ENCODE peak calls at places on chromosomes 4 and X, in seven cellular contexts. One of them, this sample, is unnamed.

GRCh38 chrX:149643496-149643895 is 11.9 kb upstream of the TMEM185A start:
- DNase-seq in AG04449: no peak
- DNase-seq in effector memory CD8-positive, alpha-beta T cell: no peak
- DNase-seq in activated T-cell treated with anti-CD3 and anti-CD28 coated beads, Interleukin-2, amount 50 U/mL, for 72 hours: no peak
- DNase-seq in midbrain: no peak
- DNase-seq in AG08395: no peak
- DNase-seq in SIG-M5: no peak
- DNase-seq in this sample: no peak

GRCh38 chr4:7451800-7452199 is 17.1 kb upstream of the PSAPL1 start:
- DNase-seq in AG04449: no peak
- DNase-seq in effector memory CD8-positive, alpha-beta T cell: no peak
- DNase-seq in activated T-cell treated with anti-CD3 and anti-CD28 coated beads, Interleukin-2, amount 50 U/mL, for 72 hours: no peak
- DNase-seq in midbrain: no peak
- DNase-seq in AG08395: no peak
- DNase-seq in SIG-M5: no peak
- DNase-seq in this sample: no peak

GRCh38 chr4:102862747-102863146 is 6.0 kb upstream of the CISD2 start:
- DNase-seq in AG04449: no peak
- DNase-seq in effector memory CD8-positive, alpha-beta T cell: no peak
- DNase-seq in activated T-cell treated with anti-CD3 and anti-CD28 coated beads, Interleukin-2, amount 50 U/mL, for 72 hours: no peak
- DNase-seq in midbrain: no peak
- DNase-seq in AG08395: no peak
- DNase-seq in SIG-M5: no peak
- DNase-seq in this sample: no peak

GRCh38 chr4:173505924-173506779 is 23.9 kb downstream of the HAND2 start:
- DNase-seq in AG04449: no peak
- DNase-seq in effector memory CD8-positive, alpha-beta T cell: peak; percentile 31
- DNase-seq in activated T-cell treated with anti-CD3 and anti-CD28 coated beads, Interleukin-2, amount 50 U/mL, for 72 hours: peak; percentile 65
- DNase-seq in midbrain: peak; percentile 37
- DNase-seq in AG08395: peak; percentile 82
- DNase-seq in SIG-M5: no peak
- DNase-seq in this sample: no peak

GRCh38 chr4:153332936-153333335 is 11.6 kb upstream of the MND1 start:
- DNase-seq in AG04449: peak; percentile 24
- DNase-seq in effector memory CD8-positive, alpha-beta T cell: no peak
- DNase-seq in activated T-cell treated with anti-CD3 and anti-CD28 coated beads, Interleukin-2, amount 50 U/mL, for 72 hours: no peak
- DNase-seq in midbrain: no peak
- DNase-seq in AG08395: no peak
- DNase-seq in SIG-M5: no peak
- DNase-seq in this sample: no peak

GRCh38 chr4:7676376-7676775 is 241.6 kb upstream of the PSAPL1 start:
- DNase-seq in AG04449: no peak
- DNase-seq in effector memory CD8-positive, alpha-beta T cell: no peak
- DNase-seq in activated T-cell treated with anti-CD3 and anti-CD28 coated beads, Interleukin-2, amount 50 U/mL, for 72 hours: no peak
- DNase-seq in midbrain: no peak
- DNase-seq in AG08395: no peak
- DNase-seq in SIG-M5: no peak
- DNase-seq in this sample: no peak

GRCh38 chrX:39766882-39767281 is 330.9 kb downstream of the BCOR start:
- DNase-seq in AG04449: no peak
- DNase-seq in effector memory CD8-positive, alpha-beta T cell: no peak
- DNase-seq in activated T-cell treated with anti-CD3 and anti-CD28 coated beads, Interleukin-2, amount 50 U/mL, for 72 hours: no peak
- DNase-seq in midbrain: peak; percentile 21
- DNase-seq in AG08395: no peak
- DNase-seq in SIG-M5: no peak
- DNase-seq in this sample: no peak

GRCh38 chr4:26958925-26959653 is 98.4 kb downstream of the STIM2 start:
- DNase-seq in AG04449: no peak
- DNase-seq in effector memory CD8-positive, alpha-beta T cell: no peak
- DNase-seq in activated T-cell treated with anti-CD3 and anti-CD28 coated beads, Interleukin-2, amount 50 U/mL, for 72 hours: peak; percentile 18
- DNase-seq in midbrain: no peak
- DNase-seq in AG08395: no peak
- DNase-seq in SIG-M5: no peak
- DNase-seq in this sample: no peak

GRCh38 chr4:11565899-11566298 is 137.2 kb upstream of the HS3ST1 start:
- DNase-seq in AG04449: no peak
- DNase-seq in effector memory CD8-positive, alpha-beta T cell: no peak
- DNase-seq in activated T-cell treated with anti-CD3 and anti-CD28 coated beads, Interleukin-2, amount 50 U/mL, for 72 hours: no peak
- DNase-seq in midbrain: no peak
- DNase-seq in AG08395: no peak
- DNase-seq in SIG-M5: no peak
- DNase-seq in this sample: no peak

GRCh38 chrX:97563531-97564133 is 679.9 kb downstream of the RPA4 start:
- DNase-seq in AG04449: peak; percentile 7
- DNase-seq in effector memory CD8-positive, alpha-beta T cell: peak; percentile 9
- DNase-seq in activated T-cell treated with anti-CD3 and anti-CD28 coated beads, Interleukin-2, amount 50 U/mL, for 72 hours: peak; percentile 45
- DNase-seq in midbrain: peak; percentile 51
- DNase-seq in AG08395: peak; percentile 48
- DNase-seq in SIG-M5: peak; percentile 25
- DNase-seq in this sample: no peak

GRCh38 chrX:155334486-155335316 is at the start of gene CLIC2:
- DNase-seq in AG04449: peak; percentile 21
- DNase-seq in effector memory CD8-positive, alpha-beta T cell: no peak
- DNase-seq in activated T-cell treated with anti-CD3 and anti-CD28 coated beads, Interleukin-2, amount 50 U/mL, for 72 hours: no peak
- DNase-seq in midbrain: no peak
- DNase-seq in AG08395: peak; percentile 34
- DNase-seq in SIG-M5: no peak
- DNase-seq in this sample: no peak

GRCh38 chrX:20594985-20595384 is 328.3 kb upstream of the RPS6KA3 start:
- DNase-seq in AG04449: no peak
- DNase-seq in effector memory CD8-positive, alpha-beta T cell: no peak
- DNase-seq in activated T-cell treated with anti-CD3 and anti-CD28 coated beads, Interleukin-2, amount 50 U/mL, for 72 hours: no peak
- DNase-seq in midbrain: no peak
- DNase-seq in AG08395: peak; percentile 24
- DNase-seq in SIG-M5: no peak
- DNase-seq in this sample: no peak

GRCh38 chrX:30230395-30230794 is at the start of gene MAGEB3:
- DNase-seq in AG04449: no peak
- DNase-seq in effector memory CD8-positive, alpha-beta T cell: no peak
- DNase-seq in activated T-cell treated with anti-CD3 and anti-CD28 coated beads, Interleukin-2, amount 50 U/mL, for 72 hours: no peak
- DNase-seq in midbrain: no peak
- DNase-seq in AG08395: no peak
- DNase-seq in SIG-M5: no peak
- DNase-seq in this sample: no peak

GRCh38 chr4:21413807-21414370 is 534.7 kb downstream of the KCNIP4 start:
- DNase-seq in AG04449: no peak
- DNase-seq in effector memory CD8-positive, alpha-beta T cell: no peak
- DNase-seq in activated T-cell treated with anti-CD3 and anti-CD28 coated beads, Interleukin-2, amount 50 U/mL, for 72 hours: no peak
- DNase-seq in midbrain: no peak
- DNase-seq in AG08395: no peak
- DNase-seq in SIG-M5: no peak
- DNase-seq in this sample: no peak

GRCh38 chrX:43679778-43680177 is 23.7 kb downstream of the MAOA start:
- DNase-seq in AG04449: no peak
- DNase-seq in effector memory CD8-positive, alpha-beta T cell: no peak
- DNase-seq in activated T-cell treated with anti-CD3 and anti-CD28 coated beads, Interleukin-2, amount 50 U/mL, for 72 hours: no peak
- DNase-seq in midbrain: no peak
- DNase-seq in AG08395: no peak
- DNase-seq in SIG-M5: no peak
- DNase-seq in this sample: no peak

GRCh38 chr4:1460967-1461868 is 55.0 kb upstream of the NKX1-1 start:
- DNase-seq in AG04449: no peak
- DNase-seq in effector memory CD8-positive, alpha-beta T cell: no peak
- DNase-seq in activated T-cell treated with anti-CD3 and anti-CD28 coated beads, Interleukin-2, amount 50 U/mL, for 72 hours: no peak
- DNase-seq in midbrain: no peak
- DNase-seq in AG08395: no peak
- DNase-seq in SIG-M5: no peak
- DNase-seq in this sample: no peak

GRCh38 chr4:3079694-3080123 is 5.2 kb downstream of the HTT start:
- DNase-seq in AG04449: no peak
- DNase-seq in effector memory CD8-positive, alpha-beta T cell: no peak
- DNase-seq in activated T-cell treated with anti-CD3 and anti-CD28 coated beads, Interleukin-2, amount 50 U/mL, for 72 hours: no peak
- DNase-seq in midbrain: no peak
- DNase-seq in AG08395: no peak
- DNase-seq in SIG-M5: no peak
- DNase-seq in this sample: no peak

GRCh38 chr4:163592207-163592606 is 97.7 kb downstream of the TMA16 start:
- DNase-seq in AG04449: no peak
- DNase-seq in effector memory CD8-positive, alpha-beta T cell: no peak
- DNase-seq in activated T-cell treated with anti-CD3 and anti-CD28 coated beads, Interleukin-2, amount 50 U/mL, for 72 hours: no peak
- DNase-seq in midbrain: no peak
- DNase-seq in AG08395: no peak
- DNase-seq in SIG-M5: no peak
- DNase-seq in this sample: peak; percentile 2

GRCh38 chr4:102299708-102300107 is 45.6 kb downstream of the SLC39A8 start:
- DNase-seq in AG04449: no peak
- DNase-seq in effector memory CD8-positive, alpha-beta T cell: no peak
- DNase-seq in activated T-cell treated with anti-CD3 and anti-CD28 coated beads, Interleukin-2, amount 50 U/mL, for 72 hours: no peak
- DNase-seq in midbrain: peak; percentile 42
- DNase-seq in AG08395: peak; percentile 67
- DNase-seq in SIG-M5: no peak
- DNase-seq in this sample: peak; percentile 53

GRCh38 chr4:88283661-88284377 is 542 bp downstream of the PPM1K start:
- DNase-seq in AG04449: no peak
- DNase-seq in effector memory CD8-positive, alpha-beta T cell: peak; percentile 69
- DNase-seq in activated T-cell treated with anti-CD3 and anti-CD28 coated beads, Interleukin-2, amount 50 U/mL, for 72 hours: peak; percentile 77
- DNase-seq in midbrain: peak; percentile 81
- DNase-seq in AG08395: peak; percentile 40
- DNase-seq in SIG-M5: no peak
- DNase-seq in this sample: peak; percentile 60

GRCh38 chr4:25552580-25553271 is 102.9 kb upstream of the SLC34A2 start:
- DNase-seq in AG04449: no peak
- DNase-seq in effector memory CD8-positive, alpha-beta T cell: no peak
- DNase-seq in activated T-cell treated with anti-CD3 and anti-CD28 coated beads, Interleukin-2, amount 50 U/mL, for 72 hours: no peak
- DNase-seq in midbrain: peak; percentile 46
- DNase-seq in AG08395: no peak
- DNase-seq in SIG-M5: no peak
- DNase-seq in this sample: peak; percentile 66

GRCh38 chrX:119734897-119735339 is 23.5 kb upstream of the SOWAHD start:
- DNase-seq in AG04449: no peak
- DNase-seq in effector memory CD8-positive, alpha-beta T cell: no peak
- DNase-seq in activated T-cell treated with anti-CD3 and anti-CD28 coated beads, Interleukin-2, amount 50 U/mL, for 72 hours: no peak
- DNase-seq in midbrain: peak; percentile 61
- DNase-seq in AG08395: no peak
- DNase-seq in SIG-M5: no peak
- DNase-seq in this sample: peak; percentile 47

GRCh38 chrX:13938053-13938765 is 91.5 kb downstream of the GEMIN8 start:
- DNase-seq in AG04449: no peak
- DNase-seq in effector memory CD8-positive, alpha-beta T cell: no peak
- DNase-seq in activated T-cell treated with anti-CD3 and anti-CD28 coated beads, Interleukin-2, amount 50 U/mL, for 72 hours: peak; percentile 2
- DNase-seq in midbrain: peak; percentile 36
- DNase-seq in AG08395: peak; percentile 12
- DNase-seq in SIG-M5: no peak
- DNase-seq in this sample: peak; percentile 6

GRCh38 chr4:7829687-7830580 is 109.7 kb downstream of the AFAP1 start:
- DNase-seq in AG04449: no peak
- DNase-seq in effector memory CD8-positive, alpha-beta T cell: no peak
- DNase-seq in activated T-cell treated with anti-CD3 and anti-CD28 coated beads, Interleukin-2, amount 50 U/mL, for 72 hours: no peak
- DNase-seq in midbrain: no peak
- DNase-seq in AG08395: no peak
- DNase-seq in SIG-M5: no peak
- DNase-seq in this sample: no peak